ENCODE peak calls at places on chromosomes 13 and 19, in five cellular contexts. L is K562, W is GM12878, B is HepG2, R is SK-N-SH. Q is an unnamed sample.

GRCh38 chr19:50723069-50723468 is at the start of gene CLEC11A:
- DNase-seq in L (no peak), W (no peak), B (no peak), R (no peak), Q (no peak)

GRCh38 chr19:23799321-23799720 is 40.6 kb upstream of the ZNF681 start:
- DNase-seq in L (no peak), W (peak), B (no peak), R (no peak), Q (no peak)

GRCh38 chr13:109348514-109349340 is 437.7 kb downstream of the IRS2 start:
- DNase-seq in L (no peak), W (no peak), B (no peak), R (no peak), Q (no peak)

GRCh38 chr19:9836021-9836420 is 903 bp downstream of the PIN1 start:
- DNase-seq in L (peak), W (no peak), B (no peak), R (peak), Q (peak)

GRCh38 chr19:47122359-47123335 is 8.0 kb upstream of the SAE1 start:
- DNase-seq in L (no peak), W (no peak), B (peak), R (no peak), Q (no peak)

GRCh38 chr19:33616857-33617256 is 4.9 kb upstream of the CHST8 start:
- DNase-seq in L (no peak), W (no peak), B (no peak), R (no peak), Q (no peak)

GRCh38 chr13:98384739-98385138 is 192.2 kb downstream of the STK24 start:
- DNase-seq in L (no peak), W (no peak), B (no peak), R (no peak), Q (no peak)

GRCh38 chr19:2274937-2275535 is 6.9 kb downstream of the PEAK3 start:
- DNase-seq in L (peak), W (no peak), B (peak), R (peak), Q (peak)

GRCh38 chr13:109654341-109655205 is 131.8 kb downstream of the IRS2 start:
- DNase-seq in L (no peak), W (no peak), B (no peak), R (no peak), Q (no peak)

GRCh38 chr13:99949657-99950413 is 21.7 kb downstream of the ZIC5 start:
- DNase-seq in L (no peak), W (no peak), B (no peak), R (no peak), Q (peak)

GRCh38 chr19:30718728-30719127 is 346.5 kb downstream of the ZNF536 start:
- DNase-seq in L (no peak), W (no peak), B (no peak), R (peak), Q (no peak)

GRCh38 chr19:7397687-7398086 is 49.0 kb downstream of the ARHGEF18 start:
- DNase-seq in L (no peak), W (no peak), B (peak), R (no peak), Q (no peak)

GRCh38 chr13:38002596-38002995 is 133.0 kb upstream of the TRPC4 start:
- DNase-seq in L (no peak), W (no peak), B (no peak), R (no peak), Q (peak)

GRCh38 chr13:47503468-47503867 is 497.6 kb downstream of the SUCLA2 start:
- DNase-seq in L (no peak), W (no peak), B (no peak), R (no peak), Q (no peak)

GRCh38 chr13:112874751-112875300 is 94.2 kb upstream of the MCF2L start:
- DNase-seq in L (no peak), W (no peak), B (no peak), R (no peak), Q (no peak)

GRCh38 chr13:65856464-65856863 is 1373.7 kb downstream of the PCDH9 start:
- DNase-seq in L (no peak), W (no peak), B (no peak), R (no peak), Q (no peak)

GRCh38 chr13:100559886-100560285 is 28.7 kb downstream of the GGACT start:
- DNase-seq in L (no peak), W (no peak), B (no peak), R (no peak), Q (no peak)

GRCh38 chr13:40994581-40995230 is 24.4 kb downstream of the ELF1 start:
- DNase-seq in L (no peak), W (no peak), B (no peak), R (no peak), Q (no peak)

GRCh38 chr19:17234911-17235617 is 9.0 kb downstream of the OCEL1 start:
- DNase-seq in L (peak), W (no peak), B (no peak), R (peak), Q (peak)

GRCh38 chr13:79385694-79386093 is 20.4 kb downstream of the RBM26 start:
- DNase-seq in L (no peak), W (peak), B (no peak), R (no peak), Q (no peak)

GRCh38 chr19:29603308-29603707 is 2.8 kb upstream of the POP4 start:
- DNase-seq in L (no peak), W (no peak), B (no peak), R (no peak), Q (no peak)

GRCh38 chr19:1401138-1401888 is at the start of gene GAMT:
- DNase-seq in L (peak), W (no peak), B (no peak), R (peak), Q (peak)

GRCh38 chr13:98345103-98345899 is 168.2 kb upstream of the RNF113B start:
- DNase-seq in L (no peak), W (no peak), B (no peak), R (peak), Q (no peak)

GRCh38 chr19:9431475-9431874 is 3.9 kb downstream of the ZNF266 start:
- DNase-seq in L (peak), W (no peak), B (no peak), R (peak), Q (no peak)

GRCh38 chr13:105471683-105472082 is 1063.8 kb downstream of the EFNB2 start:
- DNase-seq in L (no peak), W (no peak), B (no peak), R (no peak), Q (no peak)

GRCh38 chr13:98265669-98266551 is 88.8 kb upstream of the RNF113B start:
- DNase-seq in L (no peak), W (no peak), B (peak), R (no peak), Q (no peak)

GRCh38 chr19:18763674-18764590 is 27.2 kb downstream of the COMP start:
- DNase-seq in L (peak), W (no peak), B (no peak), R (peak), Q (no peak)

GRCh38 chr19:15780595-15781418 is 6.7 kb upstream of the OR10H5 start:
- DNase-seq in L (no peak), W (no peak), B (no peak), R (no peak), Q (no peak)

GRCh38 chr19:30587869-30588268 is 215.7 kb downstream of the ZNF536 start:
- DNase-seq in L (no peak), W (no peak), B (no peak), R (no peak), Q (no peak)

GRCh38 chr13:24215732-24216131 is 55.2 kb downstream of the SPATA13 start:
- DNase-seq in L (no peak), W (no peak), B (no peak), R (no peak), Q (no peak)

GRCh38 chr13:33508060-33508459 is 222.5 kb upstream of the STARD13 start:
- DNase-seq in L (no peak), W (no peak), B (no peak), R (no peak), Q (no peak)

GRCh38 chr13:33514362-33514761 is 228.8 kb upstream of the STARD13 start:
- DNase-seq in L (no peak), W (no peak), B (no peak), R (no peak), Q (peak)

GRCh38 chr13:33512880-33513554 is 227.5 kb upstream of the STARD13 start:
- DNase-seq in L (no peak), W (no peak), B (no peak), R (no peak), Q (no peak)

GRCh38 chr13:33510350-33510749 is 224.8 kb upstream of the STARD13 start:
- DNase-seq in L (no peak), W (no peak), B (no peak), R (no peak), Q (no peak)

DNA sequence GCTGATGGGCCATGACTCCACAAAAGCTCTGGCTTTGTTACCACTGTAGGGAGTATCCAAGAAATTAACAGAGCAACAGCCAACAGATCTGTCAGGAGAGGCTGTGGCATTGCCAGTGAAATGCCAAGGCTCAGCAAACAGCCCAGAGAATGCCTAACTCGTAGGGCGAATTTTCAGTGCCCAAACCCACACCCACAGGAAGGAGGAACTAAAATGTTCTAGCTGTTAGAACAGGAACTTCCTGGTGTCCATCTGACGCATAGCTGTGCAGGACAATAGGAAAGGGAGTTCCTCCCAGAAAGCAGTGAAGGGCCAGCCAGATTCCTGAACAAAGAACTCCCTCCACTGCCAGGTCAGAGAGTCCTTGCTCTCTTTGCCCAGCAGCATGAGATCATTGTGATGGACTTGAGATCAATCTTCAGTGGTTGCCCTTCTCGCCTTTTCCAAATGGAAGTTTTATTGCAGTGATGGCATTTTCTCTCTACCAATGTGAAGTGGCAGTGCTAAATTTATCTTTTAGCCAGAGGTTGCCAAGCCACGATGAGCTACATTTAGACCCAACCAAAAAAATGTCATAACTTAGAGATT is 224.2 kb upstream of the STARD13 start:
- DNase-seq in L (no peak), W (no peak), B (no peak), R (no peak), Q (no peak)
- TF ChIP-seq FOXM1 in L (no peak), W (no peak), B (no peak), R (no peak), Q (no peak)

GRCh38 chr19:4449826-4450075 is 7.8 kb downstream of the UBXN6 start:
- DNase-seq in L (no peak), W (no peak), B (no peak), R (no peak), Q (no peak)

GRCh38 chr19:4446801-4447200 is 10.8 kb downstream of the UBXN6 start:
- DNase-seq in L (no peak), W (no peak), B (no peak), R (no peak), Q (no peak)

GRCh38 chr19:4447327-4448146 is 10.1 kb downstream of the UBXN6 start:
- DNase-seq in L (peak), W (no peak), B (no peak), R (peak), Q (no peak)

GRCh38 chr19:4448147-4448985 is 9.2 kb downstream of the UBXN6 start:
- DNase-seq in L (peak), W (no peak), B (no peak), R (peak), Q (no peak)

GRCh38 chr19:4449022-4449825 is 8.4 kb downstream of the UBXN6 start:
- DNase-seq in L (peak), W (no peak), B (no peak), R (peak), Q (no peak)
- TF ChIP-seq FOXM1 in L (no peak), W (no peak), B (no peak), R (no peak), Q (no peak)

DNA sequence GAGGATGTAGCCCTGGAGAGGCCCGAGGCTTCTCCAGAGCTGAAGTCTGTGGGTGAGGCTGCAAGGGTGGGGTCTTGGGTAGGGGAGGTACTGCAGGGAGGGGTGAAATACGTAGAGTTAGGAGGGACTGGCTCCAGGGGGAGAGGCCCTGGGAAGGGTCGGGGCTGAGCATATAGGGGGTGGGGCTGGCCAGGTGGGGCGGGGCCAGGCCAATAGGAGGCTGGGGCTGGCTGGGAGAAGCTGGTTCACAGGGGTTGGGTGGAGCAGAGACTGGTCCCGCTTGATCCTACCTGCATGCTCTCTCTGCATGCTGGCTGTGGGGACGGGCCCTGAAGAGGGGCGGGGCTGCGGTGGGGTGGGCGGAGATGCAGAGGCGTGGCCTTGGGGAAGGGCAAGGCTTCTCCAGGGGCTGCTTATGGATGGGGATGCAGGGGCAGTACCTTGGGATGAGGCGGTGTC is 51.9 kb downstream of the CELF5 start:
- DNase-seq in L (peak), W (no peak), B (peak), R (peak), Q (peak)
- TF ChIP-seq FOXM1 in L (no peak), W (no peak), B (no peak), R (no peak), Q (no peak)

GRCh38 chr19:45767881-45768643 is 990 bp downstream of the SIX5 start:
- DNase-seq in L (peak), W (no peak), B (peak), R (peak), Q (no peak)
- TF ChIP-seq FOXM1 in L (no peak), W (no peak), B (no peak), R (no peak), Q (no peak)

GRCh38 chr13:31240921-31241320 is 41.1 kb downstream of the B3GLCT start:
- DNase-seq in L (no peak), W (no peak), B (no peak), R (no peak), Q (no peak)
- TF ChIP-seq FOXM1 in L (no peak), W (no peak), B (no peak), R (no peak), Q (no peak)

DNA sequence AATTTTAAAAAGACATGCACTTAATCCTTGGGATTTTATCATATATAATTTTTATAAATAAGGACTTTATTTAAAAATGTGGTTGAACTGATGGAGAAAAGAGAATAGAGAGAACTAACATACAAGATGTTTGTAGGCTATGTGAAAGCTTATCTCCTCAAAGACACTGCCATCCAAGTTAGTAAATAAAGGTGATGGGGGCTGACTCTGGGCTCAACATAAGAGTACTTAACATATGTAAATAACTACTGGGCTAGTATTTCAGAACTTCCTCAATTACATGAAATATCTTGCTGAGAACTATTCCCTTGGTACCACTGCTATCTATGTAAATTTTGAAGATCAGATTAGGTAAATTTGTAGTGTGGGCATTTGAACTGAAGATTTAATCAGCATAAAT is 1017.3 kb upstream of the PCDH20 start:
- DNase-seq in L (no peak), W (no peak), B (no peak), R (no peak), Q (no peak)
- TF ChIP-seq FOXM1 in L (no peak), W (no peak), B (no peak), R (no peak), Q (no peak)